ENCODE peak calls at places on chromosomes 5 and 9, in seven cellular contexts. Y, R, V, W, S, B and T are unnamed samples. For H3K4me1, the result is how much of the 10 kb centered on the place peaks cover.

GRCh38 chr9:136687721-136688223 is 515 bp upstream of the AGPAT2 start:
- DNase-seq in B (peak), V (no peak), Y (peak), R (no peak), S (peak), W (no peak), T (peak)

GRCh38 chr5:177472460-177473441 is 683 bp downstream of the DBN1 start:
- DNase-seq in S (peak), Y (peak), W (peak), R (no peak), V (peak), B (peak), T (no peak)

GRCh38 chr9:17653947-17654346 is 75.1 kb downstream of the SH3GL2 start:
- DNase-seq in W (no peak), R (no peak), V (no peak), B (no peak), Y (no peak), S (no peak), T (no peak)

GRCh38 chr5:129440424-129440823 is 19.7 kb upstream of the ADAMTS19 start:
- DNase-seq in Y (no peak), S (no peak), W (no peak), V (no peak), B (no peak), R (no peak), T (no peak)

GRCh38 chr9:101574773-101575333 is 19.9 kb downstream of the PPP3R2 start:
- DNase-seq in V (no peak), S (no peak), Y (no peak), R (no peak), W (no peak), B (no peak), T (no peak)

GRCh38 chr5:154444559-154445421 is 1.0 kb upstream of the SAP30L start:
- DNase-seq in R (no peak), S (peak), Y (peak), B (peak), V (no peak), W (peak), T (peak)

GRCh38 chr9:86660146-86660545 is 287.2 kb downstream of the GAS1 start:
- DNase-seq in R (peak), S (no peak), Y (no peak), V (no peak), B (no peak), W (no peak), T (no peak)

GRCh38 chr9:105243015-105243686 is 1.3 kb upstream of the SLC44A1 start:
- DNase-seq in V (no peak), R (peak), W (peak), Y (peak), S (no peak), B (no peak), T (no peak)

GRCh38 chr5:75214409-75214808 is 22.3 kb downstream of the ANKRD31 start:
- DNase-seq in Y (no peak), V (no peak), R (no peak), B (no peak), S (no peak), W (no peak), T (no peak)

GRCh38 chr5:143889986-143890385 is 78.0 kb downstream of the HMHB1 start:
- DNase-seq in W (no peak), Y (no peak), R (peak), B (no peak), S (no peak), V (no peak), T (no peak)

GRCh38 chr5:2251751-2252150 is 369.0 kb upstream of the IRX4 start:
- DNase-seq in W (no peak), B (no peak), R (no peak), Y (no peak), S (no peak), V (no peak), T (no peak)

GRCh38 chr9:95511952-95512750 is 4.6 kb downstream of the PTCH1 start:
- DNase-seq in B (no peak), Y (peak), V (no peak), S (peak), R (no peak), W (peak), T (peak)

GRCh38 chr9:106893088-106893487 is 30.1 kb downstream of the ZNF462 start:
- DNase-seq in Y (no peak), S (no peak), V (no peak), W (no peak), R (peak), B (no peak), T (no peak)

GRCh38 chr9:33934188-33934878 is 114.4 kb downstream of the UBAP2 start:
- DNase-seq in S (no peak), B (no peak), W (no peak), V (no peak), R (no peak), Y (peak), T (no peak)

GRCh38 chr5:59648038-59648831 is 245.3 kb downstream of the PDE4D start:
- DNase-seq in R (no peak), B (no peak), W (no peak), S (no peak), Y (no peak), V (no peak), T (no peak)

GRCh38 chr9:132800038-132800648 is 77.9 kb downstream of the AK8 start:
- DNase-seq in Y (peak), S (peak), V (peak), B (peak), W (peak), R (peak), T (peak)

GRCh38 chr5:157331807-157332206 is 65.9 kb downstream of the CYFIP2 start:
- DNase-seq in S (no peak), R (no peak), Y (no peak), B (no peak), W (no peak), V (no peak), T (no peak)

GRCh38 chr9:120878188-120879130 is 1.5 kb upstream of the PHF19 start:
- DNase-seq in B (no peak), S (no peak), W (no peak), V (no peak), R (no peak), Y (peak), T (no peak)

GRCh38 chr5:66994790-66995189 is 201.8 kb downstream of the CD180 start:
- DNase-seq in V (no peak), W (no peak), R (no peak), B (no peak), S (no peak), Y (no peak), T (no peak)

GRCh38 chr5:82707741-82708140 is 369.5 kb downstream of the TMEM167A start:
- DNase-seq in S (no peak), V (no peak), W (no peak), R (no peak), B (no peak), Y (no peak), T (no peak)

GRCh38 chr9:75953218-75953617 is 62.7 kb downstream of the PCSK5 start:
- DNase-seq in S (no peak), R (no peak), W (no peak), B (no peak), Y (no peak), V (no peak), T (peak)

GRCh38 chr5:73666891-73667290 is 40.9 kb downstream of the ARHGEF28 start:
- DNase-seq in Y (no peak), V (no peak), B (no peak), W (no peak), S (no peak), R (no peak), T (no peak)

GRCh38 chr5:38420691-38421395 is 135.6 kb downstream of the LIFR start:
- DNase-seq in B (peak), Y (peak), S (peak), R (peak), V (peak), W (peak), T (peak)

GRCh38 chr9:126152622-126153362 is 173.8 kb upstream of the MVB12B start:
- DNase-seq in W (no peak), S (no peak), Y (no peak), R (no peak), B (no peak), V (no peak), T (no peak)

GRCh38 chr5:97425511-97425910 is 242.5 kb upstream of the RIOK2 start:
- DNase-seq in Y (peak), B (no peak), S (no peak), W (no peak), V (no peak), R (peak), T (no peak)

GRCh38 chr5:172494630-172495505 is 40.5 kb upstream of the SH3PXD2B start:
- DNase-seq in S (peak), V (no peak), B (peak), R (no peak), Y (peak), W (no peak), T (peak)

GRCh38 chr5:34555699-34556513 is 100.2 kb upstream of the RAI14 start:
- DNase-seq in V (no peak), Y (no peak), R (no peak), S (no peak), B (no peak), W (no peak), T (no peak)

GRCh38 chr9:89732295-89732951 is 127.6 kb downstream of the GADD45G start:
- DNase-seq in V (no peak), R (no peak), W (no peak), S (peak), B (peak), Y (no peak), T (no peak)

GRCh38 chr5:83026930-83027687 is 50.1 kb downstream of the TMEM167A start:
- DNase-seq in W (no peak), R (peak), S (no peak), B (no peak), V (no peak), Y (peak), T (no peak)

GRCh38 chr5:154770111-154770510 is 14.9 kb downstream of the LARP1 start:
- DNase-seq in S (no peak), Y (no peak), R (no peak), V (no peak), B (no peak), W (no peak), T (no peak)

GRCh38 chr5:168347368-168347767 is 55.9 kb downstream of the WWC1 start:
- DNase-seq in S (no peak), W (no peak), B (no peak), R (no peak), V (no peak), Y (no peak), T (no peak)

GRCh38 chr9:19255112-19255511 is 24.6 kb downstream of the DENND4C start:
- DNase-seq in W (no peak), S (no peak), B (no peak), R (no peak), V (no peak), Y (no peak), T (no peak)

GRCh38 chr9:130936285-130937117 is 2.5 kb downstream of the FIBCD1 start:
- DNase-seq in V (no peak), S (peak), R (peak), W (no peak), B (no peak), Y (peak), T (peak)

GRCh38 chr5:95098012-95098411 is 186.9 kb downstream of the MCTP1 start:
- DNase-seq in R (no peak), V (no peak), W (no peak), Y (no peak), B (no peak), S (no peak), T (no peak)

GRCh38 chr5:137415231-137415681 is 83.9 kb downstream of the SPOCK1 start:
- DNase-seq in B (no peak), Y (no peak), S (no peak), R (peak), V (no peak), W (no peak), T (no peak)

GRCh38 chr9:109113892-109114609 is 5.7 kb downstream of the TMEM245 start:
- DNase-seq in R (no peak), S (no peak), B (no peak), W (no peak), V (no peak), Y (peak), T (no peak)
- H3K4me3 ChIP-seq in R (no peak), S (no peak), B (no peak), W (no peak), V (no peak), Y (no peak), T (no peak)

GRCh38 chr5:6713274-6714181 is at the start of gene TENT4A:
- DNase-seq in S (peak), V (peak), R (no peak), Y (no peak), W (peak), B (peak), T (peak)
- H3K4me1 ChIP-seq in S (under half), V (under half), R (under half), Y (under half), W (under half), B (under half), T (under half)

GRCh38 chr5:150584561-150585335 is 55.7 kb upstream of the SYNPO start:
- DNase-seq in B (no peak), R (no peak), Y (peak), V (no peak), W (no peak), S (no peak), T (peak)
- TF ChIP-seq CTCF in B (no peak), R (no peak), Y (no peak), V (no peak), W (no peak), S (no peak), T (no peak)

GRCh38 chr5:115297043-115297442 is 589 bp upstream of the CCDC112 start:
- DNase-seq in Y (no peak), V (no peak), S (no peak), R (no peak), W (no peak), B (no peak), T (no peak)
- H3K4me3 ChIP-seq in Y (no peak), V (peak), S (no peak), R (peak), W (peak), B (no peak), T (no peak)